ENCODE peak calls at places on chromosomes 7 and 10, in nine cellular contexts. H is heart left ventricle, L is PC-9, W is body of pancreas, U is left ventricle myocardium inferior, O is ovary, F is heart right ventricle, A is WERI-Rb-1, P is A549. X is an unnamed sample.

GRCh38 chr7:116674508-116675173 is 2.6 kb downstream of the MET start:
- DNase-seq in H (no peak), L (peak; percentile 77), W (no peak), U (no peak), O (no peak), F (no peak), A (no peak), P (peak; percentile 56), X (no peak)

GRCh38 chr7:115299379-115300038 is 377.6 kb downstream of the MDFIC start:
- DNase-seq in H (no peak), L (no peak), W (no peak), U (no peak), O (no peak), F (no peak), A (no peak), P (no peak), X (no peak)

GRCh38 chr7:105003875-105004510 is 10.0 kb upstream of the KMT2E start:
- DNase-seq in H (no peak), L (no peak), W (no peak), U (no peak), O (no peak), F (no peak), A (no peak), P (no peak), X (no peak)

GRCh38 chr10:30502266-30503058 is 68.5 kb downstream of the MAP3K8 start:
- DNase-seq in H (no peak), L (peak; percentile 54), W (no peak), U (no peak), O (no peak), F (no peak), A (no peak), P (no peak), X (no peak)

GRCh38 chr7:55254242-55254595 is 110.9 kb upstream of the LANCL2 start:
- DNase-seq in H (no peak), L (no peak), W (no peak), U (no peak), O (no peak), F (no peak), A (no peak), P (no peak), X (no peak)

GRCh38 chr10:102599565-102600327 is 44.5 kb upstream of the TRIM8 start:
- DNase-seq in H (no peak), L (no peak), W (no peak), U (peak; percentile 45), O (no peak), F (peak; percentile 50), A (no peak), P (no peak), X (no peak)

GRCh38 chr10:70677016-70677415 is 4.7 kb downstream of the ADAMTS14 start:
- DNase-seq in H (no peak), L (no peak), W (no peak), U (no peak), O (no peak), F (no peak), A (no peak), P (no peak), X (no peak)

GRCh38 chr10:127585519-127586023 is 36.5 kb downstream of the NPS start:
- DNase-seq in H (no peak), L (no peak), W (no peak), U (no peak), O (no peak), F (no peak), A (no peak), P (no peak), X (no peak)

GRCh38 chr10:131259535-131259934 is 52.0 kb downstream of the TCERG1L start:
- DNase-seq in H (no peak), L (no peak), W (no peak), U (no peak), O (no peak), F (no peak), A (no peak), P (no peak), X (no peak)

GRCh38 chr7:65463184-65463583 is 89.5 kb downstream of the ZNF92 start:
- DNase-seq in H (no peak), L (no peak), W (no peak), U (no peak), O (no peak), F (no peak), A (no peak), P (no peak), X (no peak)

GRCh38 chr7:156420496-156420895 is 220.1 kb upstream of the RNF32 start:
- DNase-seq in H (no peak), L (no peak), W (no peak), U (no peak), O (no peak), F (no peak), A (no peak), P (no peak), X (no peak)

GRCh38 chr10:133324198-133324792 is 12.4 kb downstream of the CALY start:
- DNase-seq in H (no peak), L (peak; percentile 53), W (peak; percentile 72), U (peak; percentile 52), O (no peak), F (peak; percentile 61), A (peak; percentile 93), P (peak; percentile 77), X (no peak)

GRCh38 chr10:93435621-93436385 is 46.3 kb downstream of the MYOF start:
- DNase-seq in H (no peak), L (peak; percentile 55), W (no peak), U (no peak), O (no peak), F (no peak), A (no peak), P (peak; percentile 77), X (no peak)

GRCh38 chr7:140348161-140348849 is 50.0 kb downstream of the SLC37A3 start:
- DNase-seq in H (no peak), L (no peak), W (no peak), U (no peak), O (no peak), F (no peak), A (no peak), P (no peak), X (no peak)

GRCh38 chr7:116395125-116395791 is 104.3 kb upstream of the CAV2 start:
- DNase-seq in H (no peak), L (peak; percentile 90), W (no peak), U (no peak), O (peak; percentile 29), F (no peak), A (no peak), P (peak; percentile 96), X (peak; percentile 95)

DNA sequence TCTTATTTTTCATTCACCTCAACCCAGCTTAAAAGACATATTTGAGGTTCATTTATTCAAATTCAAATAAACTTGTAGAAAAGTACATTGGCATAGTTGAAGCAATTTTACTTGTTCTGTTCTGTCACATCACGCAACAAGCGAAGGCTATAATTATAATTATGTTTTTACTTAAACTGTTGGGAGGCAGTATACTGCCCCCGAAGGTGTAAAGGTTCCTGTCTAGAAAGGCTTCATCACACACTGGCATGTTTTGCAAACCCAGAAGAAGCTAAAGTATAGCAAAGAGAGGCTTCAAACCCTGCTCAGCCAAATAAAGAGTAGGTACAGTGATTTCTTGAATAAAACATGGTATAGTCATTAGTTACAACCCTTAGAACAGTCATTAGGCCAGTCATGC is 62.6 kb downstream of the CDCA7L start:
- DNase-seq in H (no peak), L (no peak), W (no peak), U (no peak), O (no peak), F (no peak), A (no peak), P (no peak), X (no peak)
- H3K27ac ChIP-seq in H (no peak overlapping the region), L (no peak overlapping the region), W (no peak overlapping the region), U (no peak overlapping the region), O (no peak overlapping the region), F (no peak overlapping the region), A (no peak overlapping the region), P (no peak overlapping the region), X (no peak overlapping the region)

DNA sequence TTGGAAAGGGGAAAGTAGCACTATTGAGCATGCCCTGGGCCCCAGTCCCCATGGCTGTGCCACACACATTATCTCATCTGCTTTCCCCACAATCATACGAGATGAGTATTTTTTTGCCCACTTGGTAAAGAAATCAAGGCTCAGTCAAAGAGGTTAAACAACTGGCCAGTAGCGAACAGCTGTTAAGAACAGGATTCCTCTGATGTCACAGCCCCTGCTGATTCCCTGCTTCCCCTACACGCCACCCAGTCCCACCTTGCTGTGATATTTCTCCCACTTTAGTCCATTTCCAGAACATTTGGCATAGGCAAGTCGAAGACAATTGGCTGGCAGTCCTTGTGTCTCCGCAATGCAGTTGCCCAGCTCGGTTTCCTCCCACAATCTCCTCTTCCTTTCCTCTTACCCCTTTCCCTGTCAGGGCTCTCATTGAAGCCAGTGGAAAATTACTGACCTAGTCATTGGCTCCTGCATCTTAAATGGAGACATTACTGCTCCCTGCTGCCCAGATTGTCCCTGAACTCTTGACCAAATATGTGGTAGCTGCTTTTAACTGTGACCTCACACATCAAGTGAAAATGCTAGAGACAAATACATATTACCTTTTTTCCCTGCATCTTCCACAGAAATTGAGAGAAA is 56.5 kb upstream of the EEPD1 start:
- DNase-seq in H (no peak), L (peak; percentile 44), W (no peak), U (no peak), O (no peak), F (no peak), A (no peak), P (peak; percentile 18), X (no peak)
- TF ChIP-seq CTCF in H (no peak), L (no peak), W (no peak), U (peak; percentile 38), O (no peak), F (no peak), A (no peak), P (no peak), X (no peak)

DNA sequence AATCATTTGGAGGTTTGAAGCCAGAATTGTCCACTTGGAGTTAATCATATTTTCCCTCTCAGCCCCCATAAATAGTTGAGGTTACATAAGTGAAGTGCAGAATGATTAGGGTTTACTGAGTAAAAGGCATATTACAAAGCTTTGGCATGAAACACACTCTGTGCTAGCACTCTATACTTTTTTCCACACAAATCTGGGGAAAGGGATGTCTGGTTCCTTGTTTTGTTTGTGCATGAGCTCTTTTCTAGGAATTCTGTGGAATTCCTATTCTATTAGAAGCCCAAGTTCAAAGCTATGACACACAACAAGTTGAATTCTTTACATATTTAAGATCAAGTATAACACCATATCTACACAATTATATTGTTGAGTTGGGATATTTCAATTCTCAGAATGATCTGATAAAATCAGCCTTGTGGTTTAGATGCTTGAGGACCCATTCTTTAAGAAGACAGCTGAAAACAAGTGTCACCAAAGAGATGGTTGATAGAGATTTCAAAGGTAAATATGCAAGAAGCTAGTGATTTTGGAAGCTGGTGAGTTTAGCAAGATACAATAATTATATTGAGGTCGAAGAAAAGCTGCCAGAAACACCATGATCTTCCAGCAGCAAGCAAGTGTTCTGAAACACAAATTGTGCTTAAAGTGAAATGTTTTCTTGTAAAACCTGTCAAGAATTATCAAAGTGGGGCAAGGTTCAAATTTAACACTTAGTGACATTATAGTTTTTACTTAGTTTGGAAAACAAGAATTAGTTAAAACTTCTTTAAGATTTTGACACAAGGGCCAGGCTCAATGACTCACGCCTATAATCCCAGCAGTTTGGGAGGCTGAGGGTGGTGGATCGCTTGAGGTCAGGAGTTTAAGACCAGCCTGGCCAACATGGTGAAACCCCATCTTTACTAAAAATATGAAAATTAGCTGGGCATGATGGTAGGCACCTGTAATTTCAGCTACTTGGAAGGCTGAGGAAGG is 122.6 kb downstream of the INHBA start:
- DNase-seq in H (no peak), L (peak; percentile 99), W (no peak), U (no peak), O (no peak), F (no peak), A (no peak), P (peak; percentile 38), X (no peak)
- H3K27ac ChIP-seq in H (no peak overlapping the region), L (peak overlapping the region; percentile 74), W (no peak overlapping the region), U (no peak overlapping the region), O (no peak overlapping the region), F (no peak overlapping the region), A (no peak overlapping the region), P (no peak overlapping the region), X (no peak overlapping the region)

GRCh38 chr7:26860361-26860760 is 4.0 kb downstream of the SKAP2 start:
- DNase-seq in H (no peak), L (peak; percentile 72), W (no peak), U (no peak), O (no peak), F (no peak), A (peak; percentile 18), P (peak; percentile 71), X (no peak)
- TF ChIP-seq CTCF in H (no peak), L (peak; percentile 74), W (no peak), U (no peak), O (no peak), F (no peak), A (peak; percentile 43), P (peak; percentile 66), X (peak; percentile 57)

X was measured in RWPE1.